ENCODE peak calls at places on chromosomes 16 and 17, in nine cellular contexts. Y is ovary, J is heart left ventricle, D is Peyer's patch, N is IMR-90, G is GM12891, C is adrenal gland, M is transverse colon, O is body of pancreas. Q is an unnamed sample.

GRCh38 chr16:78269251-78269650 is 169.8 kb downstream of the WWOX start:
- DNase-seq in M (no peak), Y (no peak), N (no peak), C (no peak), O (no peak), G (no peak), D (no peak), J (no peak), Q (no peak)

GRCh38 chr17:5281814-5282638 is at the start of gene RABEP1:
- DNase-seq in Y (peak), M (peak), C (peak), D (peak), J (peak), O (peak), N (peak), G (peak), Q (peak)

GRCh38 chr16:69563605-69564580 is 1.9 kb upstream of the NFAT5 start:
- DNase-seq in J (no peak), M (no peak), C (no peak), D (peak), G (no peak), Y (no peak), N (peak), O (no peak), Q (peak)

GRCh38 chr17:6574689-6575595 is 18.6 kb upstream of the PITPNM3 start:
- DNase-seq in Y (peak), D (peak), J (peak), C (peak), N (peak), O (no peak), M (peak), G (peak), Q (no peak)

GRCh38 chr17:45813051-45813731 is 29.1 kb downstream of the CRHR1 start:
- DNase-seq in O (no peak), C (no peak), J (no peak), M (no peak), G (no peak), Y (no peak), N (no peak), D (no peak), Q (peak)

GRCh38 chr16:11566398-11566797 is 20.3 kb downstream of the LITAF start:
- DNase-seq in M (no peak), J (no peak), N (no peak), O (no peak), C (no peak), G (no peak), Y (no peak), D (no peak), Q (no peak)

GRCh38 chr17:62663304-62663703 is 35.8 kb downstream of the MRC2 start:
- DNase-seq in Y (no peak), M (no peak), G (no peak), C (no peak), J (no peak), O (no peak), D (no peak), N (no peak), Q (no peak)

GRCh38 chr16:89170346-89171215 is 967 bp upstream of the CDH15 start:
- DNase-seq in N (no peak), J (no peak), C (peak), O (peak), G (no peak), M (peak), D (peak), Y (no peak), Q (no peak)

GRCh38 chr17:1239210-1239609 is 31.0 kb upstream of the BHLHA9 start:
- DNase-seq in N (peak), Y (no peak), J (no peak), O (no peak), C (no peak), D (no peak), M (no peak), G (no peak), Q (no peak)

GRCh38 chr16:30371248-30371816 is 1.0 kb upstream of the TBC1D10B start:
- DNase-seq in D (no peak), Y (no peak), N (no peak), J (no peak), M (no peak), C (no peak), G (no peak), O (no peak), Q (no peak)

GRCh38 chr16:30372037-30372712 is 1.9 kb upstream of the TBC1D10B start:
- DNase-seq in O (peak), G (no peak), N (no peak), D (no peak), J (no peak), C (no peak), M (no peak), Y (peak), Q (no peak)

GRCh38 chr16:30369091-30369937 is 980 bp downstream of the TBC1D10B start:
- DNase-seq in C (peak), J (no peak), G (no peak), M (no peak), Y (peak), N (no peak), D (no peak), O (peak), Q (peak)

GRCh38 chr16:30369938-30370443 is 303 bp downstream of the TBC1D10B start:
- DNase-seq in J (no peak), C (no peak), Y (no peak), D (no peak), G (peak), N (no peak), M (no peak), O (no peak), Q (no peak)

DNA sequence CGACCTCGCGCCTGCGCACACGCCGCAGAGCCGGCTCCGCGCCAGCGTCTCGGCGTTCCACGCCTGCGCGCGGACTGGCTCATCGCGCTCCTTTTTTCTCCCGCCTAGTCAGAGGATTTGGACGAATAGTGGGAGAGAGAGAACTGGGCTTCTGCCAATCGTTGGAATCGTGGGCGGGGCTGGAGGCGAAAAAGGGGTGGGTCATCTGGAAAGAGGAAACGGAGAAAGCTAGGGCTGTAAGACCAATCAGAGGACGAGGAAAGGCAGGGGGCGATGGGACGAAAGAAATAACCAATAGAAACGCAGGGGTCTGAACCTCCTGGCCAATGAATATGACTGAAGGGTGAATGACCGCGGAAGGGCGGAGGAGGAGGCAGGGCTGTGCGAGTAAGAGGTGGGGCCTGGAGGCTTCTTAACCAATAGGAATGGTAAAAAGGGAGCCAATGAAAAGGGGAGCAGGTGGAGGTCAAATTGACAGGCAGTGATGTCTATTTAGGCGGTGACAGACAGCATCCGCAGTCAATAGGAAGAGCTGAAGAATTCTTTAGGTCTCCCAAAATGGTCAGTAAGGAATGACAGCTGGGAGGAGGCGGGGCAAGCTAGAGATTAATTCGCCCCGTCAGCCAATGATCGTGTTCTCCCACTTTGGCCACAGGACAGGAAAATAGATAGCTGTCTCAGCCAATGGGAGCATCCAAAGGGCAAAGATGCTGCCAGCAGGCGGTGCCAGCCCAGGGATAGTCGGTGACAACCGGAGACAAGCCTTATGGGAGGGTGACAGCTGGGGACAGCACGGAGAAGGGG is at the start of gene TBC1D10B:
- DNase-seq in G (peak), N (peak), M (peak), Y (peak), J (peak), D (peak), C (peak), O (peak), Q (peak)
- TF ChIP-seq POLR2A in G (no peak), N (no peak), M (peak), Y (no peak), J (peak), D (peak), C (peak), O (no peak), Q (peak)

GRCh38 chr17:28381141-28381825 is 9.8 kb downstream of the SARM1 start:
- DNase-seq in Y (no peak), D (no peak), M (peak), O (no peak), C (no peak), J (no peak), G (no peak), N (no peak), Q (peak)

GRCh38 chr17:28385037-28385797 is 13.7 kb downstream of the SARM1 start:
- DNase-seq in J (no peak), C (no peak), D (peak), N (no peak), G (no peak), M (peak), Y (no peak), O (peak), Q (no peak)

GRCh38 chr17:28388106-28388505 is 16.6 kb downstream of the SARM1 start:
- DNase-seq in J (no peak), M (no peak), O (no peak), D (no peak), C (no peak), Y (no peak), G (no peak), N (no peak), Q (no peak)

GRCh38 chr17:28380572-28380907 is 9.0 kb downstream of the SARM1 start:
- DNase-seq in D (no peak), G (no peak), C (no peak), J (no peak), O (no peak), M (no peak), Y (no peak), N (no peak), Q (no peak)

DNA sequence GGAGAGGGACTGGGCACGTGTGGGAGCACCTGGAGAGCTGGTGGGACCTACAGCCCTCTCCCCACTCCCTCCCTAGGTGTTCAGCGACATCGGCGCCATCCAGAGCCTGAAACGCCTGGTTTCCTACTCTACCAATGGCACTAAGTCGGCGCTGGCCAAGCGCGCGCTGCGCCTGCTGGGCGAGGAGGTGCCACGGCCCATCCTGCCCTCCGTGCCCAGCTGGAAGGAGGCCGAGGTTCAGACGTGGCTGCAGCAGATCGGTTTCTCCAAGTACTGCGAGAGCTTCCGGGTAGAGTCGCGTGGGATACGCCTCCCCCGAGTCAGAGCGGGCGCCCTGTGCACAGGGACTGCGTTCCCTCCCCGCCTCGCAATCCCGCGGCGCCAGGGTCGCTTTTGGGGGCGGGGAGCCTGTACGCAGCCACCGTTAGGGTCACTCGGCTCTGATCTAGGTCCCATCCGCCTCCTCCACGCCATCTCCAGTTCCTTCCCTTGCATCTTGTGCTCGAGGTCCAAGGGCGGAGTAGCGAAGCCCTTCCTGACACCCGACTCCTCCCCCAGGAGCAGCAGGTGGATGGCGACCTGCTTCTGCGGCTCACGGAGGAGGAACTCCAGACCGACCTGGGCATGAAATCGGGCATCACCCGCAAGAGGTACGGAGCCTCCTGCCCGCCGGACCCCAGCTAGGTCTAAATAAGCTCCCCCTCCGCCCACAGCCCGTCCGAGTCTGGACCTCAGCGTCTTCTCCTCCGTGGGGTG is 13.0 kb downstream of the SARM1 start:
- DNase-seq in G (peak), Y (no peak), M (peak), O (peak), D (peak), C (no peak), J (peak), N (no peak), Q (peak)
- TF ChIP-seq POLR2A in G (peak), Y (no peak), M (peak), O (peak), D (peak), C (no peak), J (peak), N (no peak), Q (peak)

GRCh38 chr17:82080789-82081464 is 15.3 kb upstream of the DUS1L start:
- DNase-seq in M (no peak), Y (no peak), N (no peak), O (no peak), J (no peak), G (no peak), D (no peak), C (no peak), Q (no peak)

GRCh38 chr17:82081966-82082365 is 16.1 kb downstream of the FASN start:
- DNase-seq in M (no peak), D (no peak), O (no peak), Y (no peak), N (no peak), C (no peak), G (no peak), J (no peak), Q (no peak)

GRCh38 chr17:82081546-82081945 is 15.9 kb upstream of the DUS1L start:
- DNase-seq in O (no peak), Y (no peak), G (no peak), D (no peak), M (no peak), J (no peak), C (no peak), N (no peak), Q (no peak)

GRCh38 chr17:82079001-82079677 is 13.5 kb upstream of the DUS1L start:
- DNase-seq in N (no peak), C (no peak), Y (no peak), O (no peak), J (no peak), D (no peak), G (no peak), M (no peak), Q (no peak)

DNA sequence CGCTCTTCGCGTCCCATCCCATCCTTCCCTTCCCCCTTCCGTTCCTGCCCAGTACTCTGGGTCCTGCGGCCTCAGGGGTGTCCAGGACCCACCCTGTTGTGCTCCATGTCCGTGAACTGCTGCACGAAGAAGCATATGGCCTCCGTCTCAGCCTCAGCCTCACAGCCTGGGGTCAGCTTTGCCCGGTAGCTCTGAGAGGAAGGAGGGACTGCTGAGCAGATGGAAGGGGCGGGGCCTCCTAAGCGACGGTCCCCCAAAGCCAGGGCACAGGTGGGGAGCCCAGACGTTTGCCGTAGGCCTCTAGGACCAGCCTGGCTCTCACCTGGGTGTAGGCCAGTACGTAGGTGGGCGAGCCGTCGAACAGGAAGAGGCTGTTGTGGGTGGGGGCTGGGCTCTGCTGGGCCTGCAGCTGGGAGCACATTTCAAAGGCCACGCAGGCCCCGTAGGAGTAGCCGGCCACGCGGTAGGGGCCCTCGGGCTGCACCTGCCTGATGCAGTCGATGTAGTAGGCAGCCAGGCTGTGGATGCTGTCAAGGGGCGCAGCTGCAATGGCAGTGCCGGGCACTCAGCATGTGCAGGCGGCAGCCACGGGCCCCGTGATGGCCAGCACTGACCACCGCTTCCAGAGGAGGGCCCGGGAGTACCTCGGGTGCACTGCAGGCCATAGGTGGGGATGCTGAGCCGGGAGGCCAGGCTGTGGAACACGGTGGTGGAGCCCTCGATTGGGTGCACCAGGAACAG is 14.6 kb upstream of the DUS1L start:
- DNase-seq in M (no peak), G (no peak), O (no peak), D (no peak), C (no peak), N (no peak), Y (no peak), J (no peak), Q (no peak)
- TF ChIP-seq POLR2A in M (no peak), G (no peak), O (no peak), D (no peak), C (no peak), N (no peak), Y (no peak), J (no peak), Q (no peak)

GRCh38 chr16:23905027-23905426 is 69.2 kb downstream of the PRKCB start:
- DNase-seq in G (no peak), Y (no peak), J (peak), O (no peak), D (no peak), M (peak), N (peak), C (no peak), Q (no peak)

GRCh38 chr16:23908790-23909189 is 73.0 kb downstream of the PRKCB start:
- DNase-seq in Y (no peak), G (no peak), D (no peak), J (no peak), N (no peak), M (no peak), C (no peak), O (no peak), Q (no peak)

GRCh38 chr16:23907457-23907902 is 71.7 kb downstream of the PRKCB start:
- DNase-seq in N (no peak), D (no peak), J (no peak), O (no peak), M (no peak), G (no peak), C (no peak), Y (no peak), Q (peak)

GRCh38 chr16:23909792-23910418 is 74.1 kb downstream of the PRKCB start:
- DNase-seq in J (no peak), G (no peak), C (no peak), O (no peak), D (no peak), Y (no peak), M (no peak), N (no peak), Q (no peak)

DNA sequence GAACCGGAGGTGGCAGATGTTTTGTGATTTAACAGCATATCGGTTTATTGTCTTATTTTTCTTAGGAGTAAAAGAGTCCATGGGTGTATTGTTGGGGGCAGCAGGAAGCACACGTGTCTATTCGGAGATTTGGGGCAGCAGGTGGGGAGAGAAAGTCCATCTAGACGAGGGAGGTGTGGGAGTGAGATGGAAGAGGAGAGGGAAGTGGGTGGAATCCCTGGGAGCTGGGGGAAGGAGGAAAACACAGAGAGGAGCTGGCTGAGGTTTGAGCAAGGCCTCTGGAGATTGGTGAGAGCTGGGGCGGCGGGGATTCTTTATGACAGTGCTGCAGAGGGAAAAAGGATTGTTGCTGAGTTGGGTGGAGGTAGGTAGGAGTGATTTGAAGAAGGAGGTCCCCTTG is 72.1 kb downstream of the PRKCB start:
- DNase-seq in J (no peak), G (no peak), O (no peak), D (no peak), C (no peak), N (no peak), Y (no peak), M (no peak), Q (no peak)
- TF ChIP-seq POLR2A in J (no peak), G (no peak), O (no peak), D (no peak), C (no peak), N (no peak), Y (no peak), M (no peak), Q (no peak)

GRCh38 chr16:1778200-1779179 is 3.9 kb downstream of the SPSB3 start:
- DNase-seq in G (no peak), N (no peak), Y (peak), J (peak), O (no peak), M (peak), D (no peak), C (no peak), Q (no peak)
- TF ChIP-seq POLR2A in G (peak), N (no peak), Y (no peak), J (no peak), O (no peak), M (no peak), D (no peak), C (no peak), Q (no peak)

Q was measured in erythroblast.